ENCODE peak calls at places on chromosomes 3 and 15, in four cellular contexts. L, Q, T and D are unnamed samples.

GRCh38 chr3:37183375-37183831 is 9.0 kb upstream of the LRRFIP2 start:
- DNase-seq in L (peak; percentile 93), Q (no peak), T (peak; percentile 94), D (peak; percentile 96)

GRCh38 chr15:73751481-73751880 is 1.7 kb downstream of the INSYN1 start:
- DNase-seq in L (no peak), Q (no peak), T (no peak), D (no peak)

GRCh38 chr15:23566070-23567050 is 886 bp downstream of the MKRN3 start:
- DNase-seq in L (no peak), Q (peak; percentile 90), T (peak; percentile 47), D (peak; percentile 42)

GRCh38 chr15:39266882-39267281 is 314.0 kb upstream of the THBS1 start:
- DNase-seq in L (no peak), Q (no peak), T (no peak), D (no peak)

GRCh38 chr3:33044676-33045075 is 52.3 kb downstream of the GLB1 start:
- DNase-seq in L (no peak), Q (no peak), T (no peak), D (no peak)

GRCh38 chr15:32864051-32864450 is 146.2 kb downstream of the GREM1 start:
- DNase-seq in L (peak; percentile 84), Q (no peak), T (no peak), D (no peak)

GRCh38 chr3:100108464-100109079 is 5.7 kb downstream of the FILIP1L start:
- DNase-seq in L (no peak), Q (no peak), T (no peak), D (no peak)

GRCh38 chr3:124315215-124316033 is 323.5 kb upstream of the ROPN1 start:
- DNase-seq in L (peak; percentile 23), Q (no peak), T (peak; percentile 81), D (peak; percentile 64)

GRCh38 chr15:81303241-81304225 is 20.4 kb downstream of the STARD5 start:
- DNase-seq in L (peak; percentile 30), Q (no peak), T (no peak), D (peak; percentile 18)

GRCh38 chr15:31275331-31276262 is 51.0 kb upstream of the KLF13 start:
- DNase-seq in L (no peak), Q (no peak), T (no peak), D (no peak)

GRCh38 chr3:126351771-126352475 is 5.3 kb downstream of the KLF15 start:
- DNase-seq in L (no peak), Q (no peak), T (no peak), D (no peak)

GRCh38 chr3:124424396-124424795 is 305.9 kb upstream of the UMPS start:
- DNase-seq in L (no peak), Q (no peak), T (no peak), D (no peak)

GRCh38 chr3:61802772-61803171 is 241.4 kb downstream of the PTPRG start:
- DNase-seq in L (no peak), Q (peak; percentile 4), T (no peak), D (no peak)

GRCh38 chr15:73051811-73052678 is at the start of gene NEO1:
- DNase-seq in L (peak; percentile 79), Q (peak; percentile 87), T (peak; percentile 30), D (peak; percentile 56)

GRCh38 chr3:171317133-171317532 is 143.1 kb downstream of the TNIK start:
- DNase-seq in L (peak; percentile 16), Q (no peak), T (peak; percentile 18), D (no peak)

GRCh38 chr3:33287672-33288282 is 10.5 kb downstream of the FBXL2 start:
- DNase-seq in L (no peak), Q (no peak), T (no peak), D (no peak)

GRCh38 chr3:53162672-53163458 is 1.9 kb downstream of the PRKCD start:
- DNase-seq in L (no peak), Q (no peak), T (no peak), D (no peak)

GRCh38 chr3:96266395-96267187 is 547.8 kb upstream of the EPHA6 start:
- DNase-seq in L (peak; percentile 0), Q (no peak), T (peak; percentile 19), D (peak; percentile 51)

GRCh38 chr3:36741285-36741684 is 23.1 kb downstream of the DCLK3 start:
- DNase-seq in L (no peak), Q (no peak), T (no peak), D (no peak)

GRCh38 chr15:31457631-31458526 is 131.2 kb downstream of the KLF13 start:
- DNase-seq in L (peak; percentile 80), Q (no peak), T (peak; percentile 70), D (peak; percentile 72)

GRCh38 chr3:17577795-17578520 is 164.5 kb downstream of the TBC1D5 start:
- DNase-seq in L (peak; percentile 9), Q (no peak), T (no peak), D (peak; percentile 75)

GRCh38 chr15:88232771-88233170 is 23.8 kb downstream of the NTRK3 start:
- DNase-seq in L (no peak), Q (no peak), T (no peak), D (no peak)

GRCh38 chr15:39807791-39808190 is 25.1 kb upstream of the FSIP1 start:
- DNase-seq in L (no peak), Q (no peak), T (no peak), D (no peak)

GRCh38 chr3:73255609-73256029 is 194.2 kb downstream of the EBLN2 start:
- DNase-seq in L (peak; percentile 61), Q (peak; percentile 30), T (peak; percentile 51), D (peak; percentile 93)

GRCh38 chr15:77866596-77867125 is 210.8 kb downstream of the TBC1D2B start:
- DNase-seq in L (no peak), Q (no peak), T (no peak), D (no peak)

GRCh38 chr3:36166477-36166876 is 213.8 kb upstream of the STAC start:
- DNase-seq in L (peak; percentile 21), Q (no peak), T (peak; percentile 93), D (peak; percentile 85)

GRCh38 chr3:46705022-46705530 is 3.9 kb downstream of the TMIE start:
- DNase-seq in L (peak; percentile 77), Q (peak; percentile 13), T (peak; percentile 67), D (peak; percentile 22)

GRCh38 chr3:171351676-171352075 is 108.5 kb downstream of the TNIK start:
- DNase-seq in L (peak; percentile 82), Q (no peak), T (peak; percentile 98), D (peak; percentile 97)

GRCh38 chr3:152474585-152474984 is 205.9 kb downstream of the MBNL1 start:
- DNase-seq in L (peak; percentile 97), Q (peak; percentile 9), T (peak; percentile 52), D (peak; percentile 49)

GRCh38 chr3:170062769-170063168 is 25.0 kb downstream of the GPR160 start:
- DNase-seq in L (no peak), Q (no peak), T (no peak), D (no peak)

GRCh38 chr15:60326824-60327654 is 70.7 kb downstream of the ANXA2 start:
- DNase-seq in L (peak; percentile 78), Q (peak; percentile 34), T (peak; percentile 38), D (no peak)

GRCh38 chr3:40923130-40923529 is 276.2 kb upstream of the CTNNB1 start:
- DNase-seq in L (no peak), Q (no peak), T (no peak), D (no peak)

GRCh38 chr3:104642827-104643226 is 723.9 kb upstream of the ALCAM start:
- DNase-seq in L (no peak), Q (no peak), T (no peak), D (no peak)

GRCh38 chr3:183895296-183895695 is 10.6 kb upstream of the PARL start:
- DNase-seq in L (peak; percentile 79), Q (peak; percentile 76), T (peak; percentile 55), D (peak; percentile 7)

GRCh38 chr15:59538494-59538893 is 73.1 kb upstream of the GCNT3 start:
- DNase-seq in L (no peak), Q (no peak), T (no peak), D (no peak)

GRCh38 chr3:55488398-55489055 is 1.4 kb upstream of the WNT5A start:
- DNase-seq in L (peak; percentile 90), Q (no peak), T (peak; percentile 66), D (peak; percentile 75)

GRCh38 chr3:119018690-119019463 is 15.8 kb downstream of the IGSF11 start:
- DNase-seq in L (no peak), Q (no peak), T (no peak), D (no peak)

GRCh38 chr3:37309945-37310665 is 135.7 kb upstream of the LRRFIP2 start:
- DNase-seq in L (no peak), Q (no peak), T (no peak), D (no peak)

GRCh38 chr3:98741121-98741716 is 21.9 kb upstream of the ST3GAL6 start:
- DNase-seq in L (peak; percentile 77), Q (no peak), T (peak; percentile 46), D (peak; percentile 61)

GRCh38 chr3:181699171-181699903 is 12.4 kb upstream of the SOX2 start:
- DNase-seq in L (no peak), Q (peak; percentile 74), T (no peak), D (peak; percentile 34)